ENCODE peak calls at places on chromosomes 2 and 18, in eight cellular contexts. N, H, O, Y, M, B, X and R are unnamed samples.
A peak's percentile ranks its signal among the peaks of the same experiment; 100 is the strongest.

GRCh38 chr2:238948765-238949641 is 101.1 kb downstream of the TWIST2 start:
- DNase-seq in N (no peak), H (no peak), O (no peak), Y (no peak), M (no peak), B (no peak), X (no peak), R (no peak)

GRCh38 chr18:62766266-62766665 is 50.9 kb downstream of the PHLPP1 start:
- DNase-seq in N (no peak), H (no peak), O (no peak), Y (no peak), M (no peak), B (no peak), X (no peak), R (no peak)

GRCh38 chr18:36085195-36085594 is 17.8 kb upstream of the RPRD1A start:
- DNase-seq in N (no peak), H (no peak), O (no peak), Y (no peak), M (no peak), B (no peak), X (no peak), R (no peak)

GRCh38 chr2:45123065-45123464 is 113.8 kb upstream of the SIX2 start:
- DNase-seq in N (no peak), H (no peak), O (no peak), Y (no peak), M (no peak), B (no peak), X (no peak), R (no peak)

GRCh38 chr18:28814365-28814764 is 637.4 kb upstream of the CDH2 start:
- DNase-seq in N (no peak), H (no peak), O (no peak), Y (no peak), M (no peak), B (no peak), X (no peak), R (no peak)

GRCh38 chr18:74935411-74935810 is 273.5 kb downstream of the PTGR3 start:
- DNase-seq in N (no peak), H (no peak), O (no peak), Y (no peak), M (no peak), B (no peak), X (no peak), R (no peak)

GRCh38 chr2:226478121-226478809 is 321.4 kb downstream of the IRS1 start:
- DNase-seq in N (peak; percentile 93), H (peak; percentile 49), O (no peak), Y (peak; percentile 96), M (no peak), B (peak; percentile 83), X (peak; percentile 67), R (no peak)

GRCh38 chr2:211941359-211941758 is 597.2 kb downstream of the ERBB4 start:
- DNase-seq in N (no peak), H (no peak), O (no peak), Y (no peak), M (no peak), B (no peak), X (no peak), R (no peak)

GRCh38 chr2:2057125-2057721 is 273.9 kb downstream of the MYT1L start:
- DNase-seq in N (peak; percentile 31), H (peak; percentile 48), O (peak; percentile 31), Y (peak; percentile 77), M (peak; percentile 69), B (no peak), X (peak; percentile 82), R (peak; percentile 17)

GRCh38 chr2:190970872-190971506 is 43.0 kb downstream of the STAT1 start:
- DNase-seq in N (no peak), H (peak; percentile 19), O (no peak), Y (no peak), M (no peak), B (no peak), X (no peak), R (no peak)

GRCh38 chr2:654896-655295 is 22.3 kb downstream of the TMEM18 start:
- DNase-seq in N (no peak), H (no peak), O (no peak), Y (no peak), M (no peak), B (no peak), X (no peak), R (no peak)

GRCh38 chr2:190333928-190334327 is 9.5 kb upstream of the INPP1 start:
- DNase-seq in N (no peak), H (no peak), O (no peak), Y (no peak), M (no peak), B (no peak), X (no peak), R (no peak)

GRCh38 chr2:43117521-43118143 is 108.8 kb downstream of the ZFP36L2 start:
- DNase-seq in N (no peak), H (no peak), O (no peak), Y (no peak), M (no peak), B (no peak), X (no peak), R (no peak)

GRCh38 chr2:19505199-19506136 is 147.0 kb upstream of the OSR1 start:
- DNase-seq in N (no peak), H (no peak), O (no peak), Y (no peak), M (no peak), B (no peak), X (no peak), R (no peak)

GRCh38 chr18:51399491-51400122 is 202.1 kb upstream of the MEX3C start:
- DNase-seq in N (no peak), H (no peak), O (peak; percentile 23), Y (no peak), M (no peak), B (no peak), X (no peak), R (no peak)

GRCh38 chr18:48007955-48008701 is 77.7 kb upstream of the SMAD2 start:
- DNase-seq in N (peak; percentile 82), H (peak; percentile 81), O (no peak), Y (peak; percentile 51), M (peak; percentile 69), B (no peak), X (peak; percentile 77), R (peak; percentile 84)

GRCh38 chr2:4604767-4605166 is 901.4 kb downstream of the DCDC2C start:
- DNase-seq in N (no peak), H (no peak), O (no peak), Y (no peak), M (no peak), B (no peak), X (no peak), R (no peak)

DNA sequence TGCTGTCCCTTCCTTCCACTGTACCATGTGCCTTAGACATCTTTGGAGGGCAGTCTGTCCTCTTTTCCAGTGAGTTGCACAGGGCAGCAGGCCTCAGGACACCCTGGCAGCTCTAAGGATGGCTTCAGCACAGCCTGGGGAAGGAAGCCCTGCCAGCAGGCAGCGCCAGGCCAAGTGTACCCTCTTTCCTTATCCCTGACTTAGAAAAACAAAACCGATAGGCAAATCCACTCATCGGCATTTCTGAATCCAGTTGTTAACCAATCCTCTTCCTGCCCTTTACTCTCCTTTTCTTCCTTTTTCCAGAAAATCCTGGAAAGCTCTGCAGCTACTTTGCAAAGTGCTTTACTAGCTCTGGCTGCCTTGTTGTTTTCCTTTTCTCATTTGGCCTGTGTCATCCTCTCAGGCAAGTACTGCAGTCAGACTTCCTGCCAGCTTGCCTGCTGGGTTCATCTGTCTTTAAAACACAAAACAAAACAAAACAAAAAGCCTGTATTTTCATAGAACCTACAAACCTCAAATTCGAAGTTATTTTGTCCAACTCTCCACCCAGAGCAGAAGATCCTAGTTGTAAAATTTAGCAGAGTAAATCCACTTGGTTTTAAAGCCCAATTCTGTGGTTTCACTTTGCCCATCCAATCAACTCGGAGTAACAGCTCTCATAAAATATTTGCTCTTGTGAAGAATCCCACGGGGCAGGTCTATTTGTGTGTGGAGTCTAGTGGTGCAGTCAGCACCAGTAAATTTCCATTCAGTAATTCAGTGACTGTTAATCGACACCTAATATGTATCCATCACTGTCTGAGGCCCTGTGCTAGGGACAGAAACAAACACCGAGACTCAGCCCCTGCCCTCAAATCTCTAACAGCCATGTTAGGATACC is 45.2 kb downstream of the PCBP1 start:
- DNase-seq in N (peak; percentile 68), H (peak; percentile 55), O (peak; percentile 44), Y (peak; percentile 82), M (peak; percentile 52), B (no peak), X (peak; percentile 68), R (no peak)
- H3K4me3 ChIP-seq in N (peak overlapping the region; percentile 20), H (no peak overlapping the region), O (no peak overlapping the region), Y (peak overlapping the region; percentile 16), M (peak overlapping the region; percentile 57), B (no peak overlapping the region), X (peak overlapping the region; percentile 58), R (no peak overlapping the region)

DNA sequence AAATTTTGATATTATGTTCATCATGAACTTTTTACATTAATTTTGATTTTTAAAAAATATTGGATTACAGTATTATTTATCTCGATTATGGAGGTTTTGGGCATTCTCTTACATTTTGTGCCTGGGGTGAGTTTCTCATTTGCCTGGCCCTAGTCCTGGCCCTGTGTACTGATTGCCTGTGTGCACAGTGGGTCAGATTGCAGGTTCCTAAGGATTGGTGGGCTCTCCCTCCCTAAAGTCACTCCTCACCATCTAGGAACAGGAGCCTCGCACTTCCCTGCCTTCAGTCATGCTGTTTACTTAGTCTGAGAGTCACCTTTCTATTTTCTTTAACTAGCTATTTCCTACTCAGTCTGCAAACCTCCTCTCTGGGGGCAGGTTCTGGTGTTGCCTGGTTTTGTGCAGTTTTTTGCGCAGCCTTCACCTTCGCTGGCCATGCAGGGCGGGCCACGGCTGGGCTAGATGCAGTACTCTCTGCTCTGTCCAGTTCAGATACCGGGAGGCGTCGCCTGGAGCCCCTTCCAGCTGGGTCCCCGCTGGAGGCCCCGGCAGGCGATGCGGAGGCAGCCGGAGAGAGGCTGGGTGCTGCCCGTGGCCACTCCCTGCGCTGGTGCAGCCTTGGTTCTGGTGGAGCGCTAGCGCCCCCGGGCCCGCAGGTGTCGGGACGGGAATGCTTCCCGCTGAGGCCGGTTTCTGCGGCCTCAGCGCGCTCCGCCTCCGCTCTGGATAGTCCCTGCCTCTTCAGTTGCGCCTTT is 23.3 kb upstream of the MC5R start:
- DNase-seq in N (peak; percentile 73), H (peak; percentile 74), O (peak; percentile 53), Y (peak; percentile 36), M (peak; percentile 62), B (no peak), X (peak; percentile 69), R (peak; percentile 81)
- TF ChIP-seq CTCF in N (peak; percentile 63), H (peak; percentile 53), O (peak; percentile 67), Y (peak; percentile 28), M (peak; percentile 68), B (no peak), X (peak; percentile 47), R (no peak)

GRCh38 chr18:24232814-24233213 is 94.0 kb downstream of the CABYR start:
- DNase-seq in N (no peak), H (no peak), O (no peak), Y (no peak), M (no peak), B (no peak), X (no peak), R (no peak)
- H3K4me3 ChIP-seq in N (no peak overlapping the region), H (no peak overlapping the region), O (no peak overlapping the region), Y (no peak overlapping the region), M (no peak overlapping the region), B (no peak overlapping the region), X (no peak overlapping the region), R (no peak overlapping the region)

DNA sequence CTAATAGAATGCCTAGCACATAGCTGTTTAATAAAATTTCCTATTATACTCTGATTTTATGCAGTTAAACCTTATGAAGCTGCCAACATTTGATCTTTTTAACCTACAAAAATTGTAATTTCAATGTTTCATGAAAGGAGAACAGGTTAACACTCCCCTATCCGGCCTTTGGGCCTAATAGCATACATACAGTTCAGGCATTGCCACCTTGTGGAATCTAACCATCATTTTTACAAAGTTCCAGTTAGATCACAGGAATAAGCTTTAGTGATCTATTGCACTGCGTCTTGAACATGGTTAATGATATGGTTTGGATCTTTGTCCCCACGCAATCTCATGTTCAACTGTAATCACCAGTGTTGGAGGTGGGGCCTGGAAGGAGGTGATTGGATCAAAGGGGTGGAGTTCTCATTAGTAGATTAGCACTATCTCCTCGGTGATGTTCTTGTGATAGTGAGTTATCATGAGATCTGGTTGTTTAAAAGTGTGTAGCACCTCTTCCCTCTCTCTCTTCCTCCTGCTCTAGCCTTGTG is 58.2 kb upstream of the NEUROD1 start:
- DNase-seq in N (no peak), H (no peak), O (no peak), Y (no peak), M (no peak), B (no peak), X (no peak), R (no peak)
- TF ChIP-seq CTCF in N (no peak), H (no peak), O (no peak), Y (no peak), M (no peak), B (no peak), X (no peak), R (no peak)